ENCODE peak calls at places on chromosomes 1 and 21, in four cellular contexts. K is retina, T is fibroblast of lung, N is substantia nigra. P is an unnamed sample.

GRCh38 chr1:226687476-226687875 is 51.6 kb downstream of the ITPKB start:
- DNase-seq in K (no peak), T (no peak), N (no peak), P (no peak)

GRCh38 chr1:224223819-224224714 is 41.0 kb downstream of the DEGS1 start:
- DNase-seq in K (no peak), T (peak), N (no peak), P (no peak)

GRCh38 chr1:30049748-30050147 is 673.6 kb downstream of the MATN1 start:
- DNase-seq in K (no peak), T (no peak), N (no peak), P (no peak)

GRCh38 chr1:100360790-100361232 is 8.5 kb downstream of the CDC14A start:
- DNase-seq in K (no peak), T (peak), N (peak), P (no peak)

GRCh38 chr1:224707849-224708725 is 92.0 kb downstream of the CNIH3 start:
- DNase-seq in K (no peak), T (peak), N (no peak), P (no peak)

GRCh38 chr1:193676996-193677569 is 490.7 kb upstream of the B3GALT2 start:
- DNase-seq in K (no peak), T (no peak), N (no peak), P (no peak)

GRCh38 chr21:32539378-32539777 is 45.9 kb downstream of the TCP10L start:
- DNase-seq in K (no peak), T (no peak), N (no peak), P (no peak)

GRCh38 chr1:156639601-156640101 is 2.3 kb upstream of the BCAN start:
- DNase-seq in K (no peak), T (no peak), N (no peak), P (peak)

GRCh38 chr1:19814681-19815503 is at the start of gene RNF186:
- DNase-seq in K (no peak), T (no peak), N (no peak), P (peak)

GRCh38 chr1:25780318-25781129 is 19.5 kb upstream of the SELENON start:
- DNase-seq in K (no peak), T (peak), N (no peak), P (no peak)

GRCh38 chr1:230703679-230704385 is 10.1 kb downstream of the AGT start:
- DNase-seq in K (no peak), T (no peak), N (no peak), P (no peak)

GRCh38 chr1:194437135-194437534 is 1250.7 kb upstream of the B3GALT2 start:
- DNase-seq in K (no peak), T (no peak), N (no peak), P (no peak)

P was measured in gastrocnemius medialis.